ENCODE peak calls at places on chromosomes 12 and 14, in six cellular contexts. One of them, this sample, is unnamed.

GRCh38 chr12:129325566-129325965 is 472.3 kb downstream of the GLT1D1 start:
- DNase-seq in GM03348: no peak
- DNase-seq in Right ventricle myocardium superior: no peak
- DNase-seq in hepatic stellate cell: no peak
- DNase-seq in H7: no peak
- DNase-seq in body of pancreas: no peak
- DNase-seq in this sample: no peak

GRCh38 chr14:59463773-59464650 is 1.2 kb downstream of the GPR135 start:
- DNase-seq in GM03348: peak
- DNase-seq in Right ventricle myocardium superior: peak
- DNase-seq in hepatic stellate cell: peak
- DNase-seq in H7: peak
- DNase-seq in body of pancreas: peak
- DNase-seq in this sample: peak

GRCh38 chr14:80304125-80304766 is 92.9 kb upstream of the DIO2 start:
- DNase-seq in GM03348: peak
- DNase-seq in Right ventricle myocardium superior: no peak
- DNase-seq in hepatic stellate cell: no peak
- DNase-seq in H7: no peak
- DNase-seq in body of pancreas: no peak
- DNase-seq in this sample: no peak

GRCh38 chr14:32696325-32697101 is 242.2 kb upstream of the NPAS3 start:
- DNase-seq in GM03348: no peak
- DNase-seq in Right ventricle myocardium superior: no peak
- DNase-seq in hepatic stellate cell: no peak
- DNase-seq in H7: no peak
- DNase-seq in body of pancreas: no peak
- DNase-seq in this sample: no peak

GRCh38 chr12:110739488-110739887 is 3.2 kb downstream of the PPP1CC start:
- DNase-seq in GM03348: no peak
- DNase-seq in Right ventricle myocardium superior: no peak
- DNase-seq in hepatic stellate cell: no peak
- DNase-seq in H7: no peak
- DNase-seq in body of pancreas: no peak
- DNase-seq in this sample: no peak

GRCh38 chr12:124625867-124626675 is 58.7 kb upstream of the NCOR2 start:
- DNase-seq in GM03348: peak
- DNase-seq in Right ventricle myocardium superior: peak
- DNase-seq in hepatic stellate cell: peak
- DNase-seq in H7: peak
- DNase-seq in body of pancreas: peak
- DNase-seq in this sample: no peak

GRCh38 chr14:22478670-22479069 is 110.4 kb downstream of the DAD1 start:
- DNase-seq in GM03348: no peak
- DNase-seq in Right ventricle myocardium superior: no peak
- DNase-seq in hepatic stellate cell: no peak
- DNase-seq in H7: no peak
- DNase-seq in body of pancreas: no peak
- DNase-seq in this sample: peak

GRCh38 chr14:105196228-105196960 is 15.3 kb upstream of the NUDT14 start:
- DNase-seq in GM03348: no peak
- DNase-seq in Right ventricle myocardium superior: peak
- DNase-seq in hepatic stellate cell: no peak
- DNase-seq in H7: peak
- DNase-seq in body of pancreas: no peak
- DNase-seq in this sample: peak

GRCh38 chr14:89108608-89109007 is 284.2 kb downstream of the TTC8 start:
- DNase-seq in GM03348: no peak
- DNase-seq in Right ventricle myocardium superior: no peak
- DNase-seq in hepatic stellate cell: no peak
- DNase-seq in H7: no peak
- DNase-seq in body of pancreas: no peak
- DNase-seq in this sample: no peak

GRCh38 chr14:105099778-105100177 is 34.5 kb upstream of the GPR132 start:
- DNase-seq in GM03348: no peak
- DNase-seq in Right ventricle myocardium superior: no peak
- DNase-seq in hepatic stellate cell: no peak
- DNase-seq in H7: no peak
- DNase-seq in body of pancreas: no peak
- DNase-seq in this sample: no peak